ENCODE peak calls at places on chromosomes 2 and 18, in four cellular contexts. U is IMR-90, F is H9, C is neuronal stem cell. O is an unnamed sample.

GRCh38 chr2:202721621-202722020 is 86.9 kb downstream of the FAM117B start:
- DNase-seq in U (peak), F (no peak), C (no peak), O (no peak)

GRCh38 chr18:12048010-12048826 is 45.4 kb upstream of the ANKRD62 start:
- DNase-seq in U (no peak), F (peak), C (no peak), O (no peak)

GRCh38 chr18:12862874-12863482 is 21.1 kb downstream of the PTPN2 start:
- DNase-seq in U (no peak), F (no peak), C (no peak), O (no peak)

GRCh38 chr18:23752796-23753195 is 63.5 kb downstream of the LAMA3 start:
- DNase-seq in U (no peak), F (no peak), C (no peak), O (no peak)

GRCh38 chr2:151965884-151966283 is 133.0 kb downstream of the CACNB4 start:
- DNase-seq in U (no peak), F (no peak), C (no peak), O (no peak)

GRCh38 chr2:63049291-63050185 is 1.1 kb upstream of the OTX1 start:
- DNase-seq in U (peak), F (peak), C (peak), O (no peak)

GRCh38 chr2:188322569-188323531 is 31.2 kb downstream of the GULP1 start:
- DNase-seq in U (peak), F (no peak), C (no peak), O (no peak)

GRCh38 chr18:48073231-48073930 is 142.9 kb upstream of the SMAD2 start:
- DNase-seq in U (no peak), F (no peak), C (no peak), O (no peak)

DNA sequence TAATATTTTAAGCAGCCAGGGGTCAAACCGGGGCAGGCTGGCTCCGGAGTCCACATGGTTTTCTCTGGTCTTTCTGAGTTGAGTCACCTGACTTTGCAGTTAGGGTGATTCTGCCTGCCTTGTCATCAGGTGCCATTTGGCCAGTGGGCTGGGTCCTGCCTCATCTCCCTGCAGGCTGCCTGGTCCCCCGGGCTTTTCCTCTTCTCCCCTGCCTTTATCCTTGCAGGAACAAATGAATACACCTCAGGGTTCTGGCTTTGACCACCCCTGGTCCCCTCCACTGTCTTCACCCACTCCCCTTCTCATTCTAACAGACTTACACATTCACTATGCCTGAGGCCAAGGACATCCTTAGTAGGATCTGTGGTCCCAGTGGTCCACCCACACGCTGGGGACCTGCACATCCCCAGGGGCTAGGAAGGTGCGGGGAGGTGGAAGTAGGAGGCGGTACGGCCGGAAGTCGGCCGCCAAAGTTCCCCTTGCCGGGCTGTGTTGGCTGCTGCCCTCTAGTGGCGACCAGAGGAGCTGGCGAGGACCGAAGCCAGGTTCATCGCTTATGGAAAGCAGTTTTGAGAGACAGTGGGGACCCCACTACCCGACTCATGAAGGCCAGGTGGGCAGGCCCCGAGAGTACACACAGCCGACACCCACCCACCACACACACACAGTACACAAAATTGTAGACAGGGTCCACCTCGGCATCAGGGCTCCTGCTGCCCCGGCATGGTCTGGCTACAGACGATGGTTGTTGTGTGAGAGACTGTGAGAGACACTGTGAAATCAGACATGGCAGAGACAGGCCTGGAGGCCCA is 6.3 kb upstream of the TEX261 start:
- DNase-seq in U (peak), F (peak), C (peak), O (peak)
- H2BK15ac ChIP-seq in U (no peak), F (peak), C (peak), O (peak)

DNA sequence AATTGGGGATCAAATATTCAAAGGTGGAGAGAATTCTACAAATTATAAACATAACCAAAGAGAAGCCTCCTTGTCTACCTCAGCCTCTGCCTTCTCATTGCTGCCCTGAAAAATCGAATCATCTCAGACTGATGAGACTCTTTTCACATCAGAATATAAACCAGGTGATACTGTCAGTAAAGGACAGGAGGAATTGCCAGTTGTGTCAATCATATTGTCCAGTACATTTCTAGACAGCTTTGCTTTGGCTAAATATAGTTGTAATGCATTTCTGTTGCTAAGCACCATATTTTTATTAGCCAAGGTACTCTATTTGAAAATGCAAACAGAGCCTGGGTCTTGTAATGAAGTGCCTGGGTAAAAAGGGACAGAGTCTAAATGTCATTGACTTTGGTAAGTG is 92.6 kb upstream of the TLK1 start:
- DNase-seq in U (no peak), F (no peak), C (no peak), O (no peak)
- H2BK15ac ChIP-seq in U (no peak), F (no peak), C (no peak), O (no peak)

DNA sequence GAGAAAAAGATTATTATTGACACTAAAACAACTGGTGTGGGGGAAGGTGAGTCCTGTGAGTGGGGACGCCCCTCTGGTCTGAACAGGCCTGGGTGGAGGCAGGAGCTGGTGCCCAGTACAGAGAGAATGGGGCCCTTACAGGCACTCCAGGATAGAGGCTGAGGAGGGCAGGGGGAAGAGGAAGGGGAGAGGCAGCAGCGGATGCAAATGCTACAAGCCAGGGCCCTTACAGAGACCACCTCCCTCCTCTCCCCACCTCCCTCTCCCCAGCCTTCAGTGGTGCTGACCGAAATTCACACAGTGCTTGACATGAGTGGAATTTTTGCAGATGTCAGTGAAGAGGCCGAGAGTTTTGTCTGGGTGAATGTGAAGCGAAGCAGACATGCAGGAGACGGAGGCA is 32.0 kb downstream of the CIB4 start:
- DNase-seq in U (no peak), F (peak), C (no peak), O (peak)
- H2BK15ac ChIP-seq in U (no peak), F (no peak), C (no peak), O (no peak)

GRCh38 chr2:26927221-26927620 is 43.2 kb upstream of the MAPRE3 start:
- DNase-seq in U (no peak), F (peak), C (no peak), O (no peak)

GRCh38 chr2:26922638-26923466 is 47.6 kb upstream of the MAPRE3 start:
- DNase-seq in U (peak), F (peak), C (no peak), O (no peak)

GRCh38 chr2:26921323-26921722 is 49.1 kb upstream of the MAPRE3 start:
- DNase-seq in U (no peak), F (no peak), C (no peak), O (no peak)

GRCh38 chr2:26925100-26925791 is 45.2 kb upstream of the MAPRE3 start:
- DNase-seq in U (no peak), F (peak), C (no peak), O (no peak)

DNA sequence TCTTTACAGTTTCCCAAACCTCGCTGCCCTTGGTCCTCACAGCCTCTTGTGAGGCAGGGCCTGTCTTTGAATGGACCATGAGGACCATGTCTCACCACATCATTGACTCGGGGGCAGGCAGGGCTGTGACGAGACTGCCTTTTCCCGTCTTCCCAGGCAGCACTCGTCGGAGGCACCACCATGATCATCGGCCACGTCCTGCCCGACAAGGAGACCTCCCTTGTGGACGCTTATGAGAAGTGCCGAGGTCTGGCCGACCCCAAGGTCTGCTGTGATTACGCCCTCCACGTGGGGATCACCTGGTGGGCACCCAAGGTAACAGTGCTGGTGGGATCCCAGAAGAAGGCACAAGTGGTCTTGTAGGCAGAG is 45.7 kb upstream of the MAPRE3 start:
- DNase-seq in U (no peak), F (peak), C (no peak), O (no peak)
- H2BK15ac ChIP-seq in U (no peak), F (no peak), C (no peak), O (no peak)

GRCh38 chr2:19868224-19868623 is 33.6 kb downstream of the TTC32 start:
- DNase-seq in U (no peak), F (no peak), C (no peak), O (no peak)
- H2BK15ac ChIP-seq in U (no peak), F (no peak), C (no peak), O (no peak)

GRCh38 chr2:64205415-64205814 is 61.2 kb upstream of the PELI1 start:
- DNase-seq in U (no peak), F (no peak), C (no peak), O (no peak)
- H2BK15ac ChIP-seq in U (no peak), F (peak), C (no peak), O (peak)